ENCODE peak calls at places on chromosome 19, in five cellular contexts. M is mammary epithelial cell, J is hepatocyte, K is A673, S is HCT116. V is an unnamed sample.

GRCh38 chr19:51637362-51637978 is 7.3 kb upstream of the SIGLEC5 start:
- DNase-seq in J (no peak), S (no peak), M (no peak), K (no peak), V (peak)

GRCh38 chr19:29381353-29382203 is 144.2 kb upstream of the VSTM2B start:
- DNase-seq in K (no peak), S (no peak), M (no peak), J (no peak), V (no peak)

GRCh38 chr19:52270266-52270885 is 989 bp downstream of the ZNF766 start:
- DNase-seq in M (peak), K (peak), S (no peak), J (peak), V (peak)

GRCh38 chr19:16851031-16851712 is 22.0 kb downstream of the SIN3B start:
- DNase-seq in M (no peak), K (no peak), J (no peak), S (no peak), V (no peak)

GRCh38 chr19:3338541-3339181 is 27.7 kb upstream of the NFIC start:
- DNase-seq in J (no peak), M (no peak), K (no peak), S (no peak), V (no peak)

GRCh38 chr19:56091751-56092546 is 29.1 kb downstream of the ZNF787 start:
- DNase-seq in S (no peak), J (no peak), M (peak), K (no peak), V (no peak)

GRCh38 chr19:15105044-15105443 is 2.2 kb upstream of the SYDE1 start:
- DNase-seq in M (no peak), K (no peak), S (no peak), J (no peak), V (no peak)

GRCh38 chr19:4328243-4328990 is 10.2 kb downstream of the STAP2 start:
- DNase-seq in K (peak), M (no peak), S (peak), J (peak), V (peak)

GRCh38 chr19:35742121-35742724 is at the start of gene IGFLR1:
- DNase-seq in J (no peak), K (no peak), M (no peak), S (no peak), V (no peak)

GRCh38 chr19:15381864-15382263 is 2.3 kb upstream of the AKAP8 start:
- DNase-seq in S (no peak), K (no peak), J (no peak), M (no peak), V (no peak)

GRCh38 chr19:51394045-51394836 is 3.9 kb upstream of the C19orf84 start:
- DNase-seq in J (peak), M (peak), K (peak), S (peak), V (peak)

GRCh38 chr19:15251749-15252397 is 19.6 kb upstream of the EPHX3 start:
- DNase-seq in S (no peak), J (peak), K (peak), M (peak), V (peak)

GRCh38 chr19:3359850-3360493 is 6.4 kb upstream of the NFIC start:
- DNase-seq in M (no peak), K (peak), J (peak), S (no peak), V (peak)

GRCh38 chr19:15717781-15718180 is 10.0 kb upstream of the OR10H2 start:
- DNase-seq in J (no peak), K (no peak), M (no peak), S (no peak), V (no peak)

GRCh38 chr19:16249826-16250434 is 52.2 kb downstream of the AP1M1 start:
- DNase-seq in K (no peak), J (no peak), M (no peak), S (no peak), V (no peak)

GRCh38 chr19:50851620-50852019 is 3.1 kb upstream of the KLK3 start:
- DNase-seq in J (no peak), S (no peak), M (no peak), K (no peak), V (no peak)

GRCh38 chr19:4496304-4496703 is 22.0 kb downstream of the PLIN4 start:
- DNase-seq in K (no peak), J (no peak), M (no peak), S (no peak), V (no peak)

GRCh38 chr19:44998025-44998424 is 3.2 kb upstream of the RELB start:
- DNase-seq in K (no peak), S (no peak), M (no peak), J (no peak), V (no peak)

GRCh38 chr19:46404039-46404883 is 9.1 kb downstream of the CCDC8 start:
- DNase-seq in M (no peak), J (peak), S (no peak), K (peak), V (peak)

GRCh38 chr19:46287585-46287984 is 9.3 kb upstream of the HIF3A start:
- DNase-seq in J (no peak), S (no peak), K (peak), M (no peak), V (no peak)

GRCh38 chr19:11236324-11237301 is 2.8 kb upstream of the ANGPTL8 start:
- DNase-seq in J (no peak), K (no peak), S (no peak), M (no peak), V (no peak)

GRCh38 chr19:48613024-48613851 is 1.6 kb downstream of the FAM83E start:
- DNase-seq in M (no peak), K (no peak), J (no peak), S (no peak), V (no peak)

GRCh38 chr19:18289471-18290066 is 8.1 kb upstream of the JUND start:
- DNase-seq in S (no peak), K (no peak), J (no peak), M (no peak), V (no peak)

DNA sequence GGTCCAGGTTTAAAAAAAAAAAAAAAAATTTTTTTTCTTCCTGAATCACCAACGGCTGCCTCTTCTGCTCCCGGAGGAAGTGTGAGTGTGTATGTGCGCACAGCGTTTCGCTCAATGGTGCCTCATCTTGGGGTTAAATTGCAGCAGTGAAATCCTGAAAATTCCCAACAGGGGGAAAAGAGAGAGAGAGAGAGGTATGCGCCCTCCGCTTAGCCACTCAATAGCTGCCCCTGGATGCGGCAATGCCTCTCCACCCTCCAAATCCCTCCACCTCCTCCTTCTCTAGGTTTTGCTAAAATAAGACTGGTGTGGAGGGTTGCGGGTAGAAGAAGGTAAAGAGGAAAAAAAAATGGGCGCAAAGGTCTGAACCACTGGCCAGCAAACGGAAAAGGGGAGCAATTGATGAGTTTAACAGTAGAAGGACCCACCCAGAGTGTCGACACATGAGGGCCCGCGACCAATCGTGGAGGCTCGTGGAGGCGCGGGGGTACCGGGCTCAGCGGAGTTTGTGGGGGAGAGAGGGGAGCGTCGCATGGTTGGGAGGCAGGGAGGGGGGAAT is 853 bp upstream of the CACNA1A start:
- DNase-seq in K (no peak), S (no peak), M (no peak), J (no peak), V (peak)
- TF ChIP-seq EZH2 in K (no peak), S (no peak), M (peak), J (peak), V (no peak)

GRCh38 chr19:1750343-1751021 is 2.8 kb upstream of the ONECUT3 start:
- DNase-seq in M (no peak), K (no peak), J (no peak), S (no peak), V (no peak)

GRCh38 chr19:1749373-1750342 is 3.6 kb upstream of the ONECUT3 start:
- DNase-seq in J (no peak), K (no peak), M (no peak), S (no peak), V (no peak)

GRCh38 chr19:1752757-1753728 is at the start of gene ONECUT3:
- DNase-seq in K (no peak), J (peak), S (no peak), M (no peak), V (no peak)

GRCh38 chr19:1752009-1752756 is 1.1 kb upstream of the ONECUT3 start:
- DNase-seq in J (no peak), S (no peak), K (no peak), M (no peak), V (peak)

GRCh38 chr19:1751367-1752008 is 1.8 kb upstream of the ONECUT3 start:
- DNase-seq in J (no peak), K (no peak), M (no peak), S (no peak), V (peak)
- TF ChIP-seq EZH2 in J (peak), K (peak), M (peak), S (no peak), V (peak)

DNA sequence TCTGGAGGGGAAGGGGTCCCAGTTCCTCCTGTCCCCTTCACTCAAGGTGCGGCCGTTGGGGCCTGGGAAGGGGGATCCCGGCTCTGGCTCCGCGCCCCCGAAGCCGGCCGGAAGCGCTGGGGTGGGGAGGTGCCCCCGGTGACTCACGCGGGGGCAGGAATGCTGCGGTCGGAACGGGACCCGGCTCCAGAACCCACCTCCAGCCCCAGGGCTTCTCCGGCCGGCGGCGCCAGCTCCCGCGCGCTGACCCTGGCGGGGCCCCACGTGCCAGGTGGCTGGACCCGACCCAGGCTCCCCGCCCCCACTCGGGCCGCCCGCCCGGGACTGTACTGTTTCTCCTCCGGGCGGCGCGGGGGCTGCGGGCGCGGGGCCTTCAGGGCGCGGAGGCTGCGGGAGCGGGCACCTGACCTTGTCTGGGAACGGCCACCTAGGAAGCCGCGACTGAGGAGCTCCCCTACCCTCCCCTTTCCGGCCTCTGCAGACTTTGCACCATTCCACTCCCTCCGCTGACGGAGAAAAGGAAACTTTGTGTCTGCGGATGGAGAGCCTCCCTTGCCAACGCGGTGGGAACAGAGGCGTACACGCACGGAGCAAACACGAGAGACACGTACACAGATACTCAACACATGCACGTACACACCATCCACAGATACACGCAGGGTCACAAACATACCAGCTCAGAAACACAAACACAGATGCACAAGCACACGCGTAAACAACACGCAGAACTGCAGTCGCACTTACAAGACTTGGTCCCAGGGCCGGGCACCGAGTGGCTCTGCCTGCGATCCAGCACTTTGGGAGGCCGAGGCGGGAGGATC is 7.2 kb downstream of the AXL start:
- DNase-seq in S (peak), K (peak), M (no peak), J (peak), V (peak)
- TF ChIP-seq EZH2 in S (no peak), K (no peak), M (no peak), J (no peak), V (no peak)

GRCh38 chr19:6588508-6589345 is 2.2 kb downstream of the CD70 start:
- DNase-seq in S (no peak), M (no peak), K (peak), J (no peak), V (peak)

GRCh38 chr19:6593651-6594416 is 2.9 kb upstream of the CD70 start:
- DNase-seq in J (no peak), M (no peak), S (no peak), K (peak), V (no peak)

GRCh38 chr19:6587998-6588507 is 2.9 kb downstream of the CD70 start:
- DNase-seq in J (no peak), S (no peak), M (no peak), K (no peak), V (peak)

GRCh38 chr19:6589711-6590457 is 1.1 kb downstream of the CD70 start:
- DNase-seq in K (no peak), S (no peak), M (no peak), J (no peak), V (peak)

GRCh38 chr19:6590458-6591319 is at the start of gene CD70:
- DNase-seq in K (peak), S (no peak), J (no peak), M (peak), V (peak)
- TF ChIP-seq EZH2 in K (peak), S (no peak), J (peak), M (no peak), V (peak)

GRCh38 chr19:31074751-31075150 is 274.5 kb downstream of the TSHZ3 start:
- DNase-seq in K (no peak), M (no peak), S (no peak), J (no peak), V (peak)
- TF ChIP-seq EZH2 in K (no peak), M (no peak), S (no peak), J (no peak), V (no peak)

GRCh38 chr19:7729211-7729610 is 2.7 kb downstream of the CLEC4G start:
- DNase-seq in M (no peak), J (no peak), S (no peak), K (no peak), V (peak)

GRCh38 chr19:7731615-7732014 is 295 bp downstream of the CLEC4G start:
- DNase-seq in S (no peak), K (no peak), M (no peak), J (no peak), V (no peak)

GRCh38 chr19:7729831-7730285 is 2.1 kb downstream of the CLEC4G start:
- DNase-seq in M (no peak), S (no peak), K (no peak), J (no peak), V (peak)

GRCh38 chr19:7731218-7731595 is 703 bp downstream of the CLEC4G start:
- DNase-seq in S (no peak), K (no peak), M (no peak), J (no peak), V (no peak)

DNA sequence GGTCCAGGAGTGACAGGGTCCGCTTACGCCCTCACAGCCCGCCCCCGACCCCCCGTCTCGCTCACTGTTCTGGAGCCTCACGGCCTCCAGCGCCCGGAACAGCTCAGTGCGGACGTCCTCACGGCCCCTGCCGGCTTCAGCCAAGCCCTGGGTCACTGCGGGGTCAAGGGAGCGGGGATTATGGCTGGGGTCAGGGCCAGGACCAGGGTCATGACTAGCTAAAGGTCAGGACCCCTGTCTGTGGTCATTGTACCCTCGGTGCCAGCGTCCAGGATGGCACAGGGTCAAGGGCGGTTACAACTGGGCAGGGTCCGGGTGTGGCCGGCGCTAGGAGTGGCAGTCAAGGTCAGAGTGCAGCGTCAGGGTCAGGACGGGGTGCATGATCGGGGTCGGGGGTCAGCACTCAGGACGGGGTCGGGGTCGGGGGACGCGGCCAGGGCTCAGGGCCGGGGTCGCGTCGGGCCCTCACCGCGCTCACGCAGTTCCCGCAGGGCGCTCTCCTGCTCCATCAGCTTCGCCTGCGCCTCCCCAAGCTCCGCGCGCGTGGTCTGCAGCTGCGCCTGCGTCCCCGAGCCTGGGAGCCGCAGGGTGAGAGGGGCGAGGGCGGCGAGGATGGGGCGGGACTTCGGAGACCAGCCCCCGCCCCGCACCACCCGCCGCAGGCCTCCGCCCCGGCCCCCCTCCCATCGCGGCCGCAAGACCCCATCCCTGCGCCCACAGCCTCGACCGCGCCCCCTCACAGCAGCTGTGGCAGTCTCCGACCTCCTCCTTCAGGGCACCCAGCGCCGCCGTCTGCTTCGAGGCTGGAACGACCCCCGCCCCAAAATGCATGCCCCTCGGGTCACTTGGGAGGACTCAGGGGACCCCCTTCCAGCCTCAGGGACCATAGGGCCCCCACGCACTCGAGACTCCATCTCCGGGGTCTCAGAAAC is 1.4 kb downstream of the CLEC4G start:
- DNase-seq in K (no peak), S (no peak), M (no peak), J (no peak), V (peak)
- TF ChIP-seq EZH2 in K (no peak), S (no peak), M (no peak), J (peak), V (peak)

DNA sequence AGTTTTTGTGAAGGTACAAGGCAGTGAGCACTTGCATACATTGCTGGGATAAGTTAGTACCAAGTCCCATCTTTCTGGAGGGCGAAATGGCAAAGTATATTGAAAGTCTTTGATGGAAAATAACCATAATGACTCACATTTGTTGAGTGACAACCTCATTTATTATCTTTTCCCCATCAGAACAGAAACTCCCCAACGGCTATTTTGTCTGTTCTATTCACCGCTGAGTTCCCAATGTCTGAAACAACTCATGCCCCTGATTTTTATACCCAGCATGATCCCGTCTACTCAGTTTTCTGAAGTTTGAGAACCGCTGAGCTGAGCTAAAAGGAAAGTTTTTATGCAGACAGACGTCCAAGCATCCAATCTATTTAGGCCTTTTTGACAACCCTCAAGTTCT is 7.8 kb upstream of the TINCR start:
- DNase-seq in K (no peak), M (no peak), J (no peak), S (no peak), V (no peak)
- TF ChIP-seq EZH2 in K (no peak), M (no peak), J (no peak), S (no peak), V (no peak)

DNA sequence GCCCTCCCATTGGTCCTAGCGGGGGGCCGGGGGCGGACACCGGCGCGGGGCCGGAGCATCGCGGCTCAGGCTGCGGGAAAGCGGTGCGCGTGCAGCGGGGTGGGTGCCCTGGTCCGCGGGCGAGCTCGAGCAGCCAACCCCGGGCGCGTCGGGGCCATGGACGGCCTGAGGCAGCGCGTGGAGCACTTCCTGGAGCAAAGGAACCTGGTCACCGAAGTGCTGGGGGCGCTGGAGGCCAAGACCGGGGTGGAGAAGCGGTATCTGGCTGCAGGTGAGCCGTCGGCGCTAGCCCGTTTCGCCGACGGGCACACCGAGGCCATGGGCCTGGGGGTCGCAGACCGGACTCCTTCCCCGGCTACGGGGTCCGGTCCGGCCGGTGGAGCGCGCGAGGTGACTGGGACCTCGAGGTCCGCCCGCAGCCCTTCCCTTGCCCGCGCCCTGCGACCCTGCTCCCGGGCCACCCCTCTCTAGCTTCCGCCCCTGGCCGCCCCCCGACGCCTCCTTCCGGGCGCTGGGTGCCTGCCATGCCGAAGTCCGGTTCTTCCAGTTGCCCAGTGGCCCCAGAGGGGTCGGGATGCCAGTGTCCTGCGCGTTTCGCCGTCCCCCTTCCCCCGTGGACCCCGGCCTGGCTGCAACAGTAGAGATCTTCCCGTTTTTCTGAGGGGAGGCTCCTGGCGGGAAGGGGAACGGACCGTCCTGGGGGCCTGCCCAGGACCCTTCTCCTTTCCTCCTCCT is at the start of gene REEP6:
- DNase-seq in S (no peak), K (no peak), J (no peak), M (no peak), V (no peak)
- TF ChIP-seq EZH2 in S (no peak), K (no peak), J (no peak), M (no peak), V (no peak)

DNA sequence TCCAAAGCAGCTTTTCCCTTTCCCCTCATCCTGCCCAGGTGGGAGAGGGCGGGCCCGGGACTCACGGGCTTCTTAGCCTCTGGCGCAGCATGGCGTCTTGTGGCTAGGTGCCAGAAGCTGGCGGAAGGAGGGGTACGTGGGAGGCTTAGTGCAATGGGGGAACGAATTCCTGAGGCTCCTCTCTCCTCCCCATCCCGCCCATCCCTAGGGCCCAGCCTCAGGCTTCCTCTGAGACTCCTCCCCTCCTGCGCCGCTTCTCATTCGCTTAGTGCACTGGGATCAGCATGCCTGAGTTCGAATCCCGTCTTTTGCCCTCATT is 297.8 kb downstream of the ZNF536 start:
- DNase-seq in S (no peak), K (peak), M (no peak), J (no peak), V (peak)
- TF ChIP-seq EZH2 in S (no peak), K (no peak), M (no peak), J (no peak), V (no peak)